ENCODE peak calls at places on chromosomes 3 and 15, in nine cellular contexts. R is anterior cingulate cortex, K is WTC11, Y is nephron progenitor cell, U is left ventricle myocardium inferior, A is NT2/D1, E is neural progenitor cell, B is midbrain, Z is pancreas. C is an unnamed sample.

GRCh38 chr15:60074181-60074885 is 70.2 kb downstream of the FOXB1 start:
- DNase-seq in K (no peak), U (no peak), Y (peak; percentile 37), Z (no peak), B (no peak), E (no peak), R (no peak), A (no peak), C (peak; percentile 41)

GRCh38 chr15:85718271-85718971 is 76.3 kb downstream of the KLHL25 start:
- DNase-seq in A (no peak), Z (no peak), K (no peak), U (no peak), E (no peak), Y (no peak), R (no peak), B (no peak), C (no peak)

GRCh38 chr3:55884491-55885285 is 397.6 kb upstream of the WNT5A start:
- DNase-seq in U (no peak), K (no peak), R (no peak), A (no peak), B (no peak), Y (no peak), Z (no peak), E (no peak), C (no peak)

GRCh38 chr3:187340572-187340971 is 27.6 kb upstream of the RTP4 start:
- DNase-seq in Z (no peak), R (no peak), Y (no peak), K (no peak), E (no peak), B (no peak), A (no peak), U (no peak), C (no peak)

GRCh38 chr3:130085881-130086280 is 4.2 kb downstream of the ALG1L2 start:
- DNase-seq in R (no peak), B (no peak), E (no peak), K (no peak), Y (no peak), A (no peak), Z (no peak), U (no peak), C (no peak)

GRCh38 chr3:109702252-109702651 is 364.9 kb upstream of the DPPA4 start:
- DNase-seq in K (no peak), A (no peak), B (no peak), Y (no peak), E (no peak), U (no peak), R (no peak), Z (no peak), C (no peak)

GRCh38 chr3:172282850-172283249 is 165.4 kb downstream of the GHSR start:
- DNase-seq in Y (no peak), R (no peak), Z (no peak), B (no peak), K (no peak), U (no peak), E (no peak), A (no peak), C (no peak)

GRCh38 chr15:95972136-95972553 is 358.4 kb upstream of the NR2F2 start:
- DNase-seq in B (peak; percentile 2), K (no peak), Z (no peak), R (no peak), A (no peak), E (no peak), Y (no peak), U (no peak), C (peak; percentile 90)

GRCh38 chr15:63382966-63383710 is 1.5 kb upstream of the CA12 start:
- DNase-seq in Y (no peak), E (no peak), Z (no peak), A (no peak), U (no peak), R (no peak), B (no peak), K (no peak), C (peak; percentile 43)

GRCh38 chr3:64046527-64046926 is 23.2 kb upstream of the PSMD6 start:
- DNase-seq in Z (no peak), B (no peak), E (no peak), R (no peak), U (no peak), Y (no peak), A (no peak), K (no peak), C (no peak)

GRCh38 chr15:73849641-73850040 is 23.7 kb upstream of the TBC1D21 start:
- DNase-seq in U (no peak), E (no peak), Y (no peak), B (no peak), R (no peak), K (no peak), A (no peak), Z (peak; percentile 74), C (no peak)

GRCh38 chr3:25940935-25941334 is 151.0 kb downstream of the OXSM start:
- DNase-seq in R (no peak), Y (no peak), K (no peak), E (no peak), B (no peak), Z (no peak), A (no peak), U (no peak), C (no peak)

GRCh38 chr3:20080956-20081554 is 40.8 kb downstream of the KAT2B start:
- DNase-seq in A (no peak), U (peak; percentile 84), K (no peak), R (no peak), Z (peak; percentile 89), E (no peak), B (peak; percentile 34), Y (peak; percentile 47), C (no peak)

GRCh38 chr15:54456413-54456812 is 478.2 kb downstream of the UNC13C start:
- DNase-seq in R (no peak), E (no peak), K (no peak), Z (no peak), A (no peak), U (no peak), B (no peak), Y (no peak), C (no peak)

GRCh38 chr15:82726816-82727215 is 17.1 kb upstream of the AP3B2 start:
- DNase-seq in A (no peak), Z (no peak), Y (no peak), K (no peak), U (no peak), R (no peak), E (no peak), B (no peak), C (no peak)

GRCh38 chr3:47035645-47036044 is 56.2 kb downstream of the NBEAL2 start:
- DNase-seq in A (no peak), Y (no peak), B (no peak), R (no peak), E (no peak), U (no peak), Z (no peak), K (no peak), C (peak; percentile 36)

GRCh38 chr15:59976480-59976879 is 27.6 kb upstream of the FOXB1 start:
- DNase-seq in Z (no peak), R (no peak), E (no peak), B (no peak), A (no peak), Y (no peak), U (no peak), K (no peak), C (no peak)

GRCh38 chr3:192409203-192409837 is 318.0 kb downstream of the FGF12 start:
- DNase-seq in B (no peak), K (peak; percentile 65), Z (no peak), U (peak; percentile 45), Y (peak; percentile 76), R (no peak), E (peak; percentile 83), A (peak; percentile 33), C (no peak)

GRCh38 chr15:66749841-66750575 is 48.0 kb downstream of the SMAD6 start:
- DNase-seq in Y (no peak), U (no peak), R (no peak), A (no peak), Z (no peak), K (no peak), B (no peak), E (no peak), C (no peak)